ENCODE peak calls at places on chromosomes 5 and 9, in five cellular contexts. P, F, W, X and U are unnamed samples.

GRCh38 chr9:109793921-109794320 is 13.9 kb downstream of the PALM2AKAP2 start:
- DNase-seq in P (no peak), F (no peak), W (no peak), X (no peak), U (no peak)

GRCh38 chr5:176183321-176184074 is 54.7 kb upstream of the SIMC1 start:
- DNase-seq in P (no peak), F (no peak), W (no peak), X (no peak), U (no peak)

GRCh38 chr9:7228786-7229185 is 471.0 kb downstream of the KDM4C start:
- DNase-seq in P (no peak), F (no peak), W (no peak), X (no peak), U (no peak)

GRCh38 chr5:178229861-178230260 is 2.7 kb downstream of the PHYKPL start:
- DNase-seq in P (peak), F (no peak), W (no peak), X (no peak), U (peak)

GRCh38 chr9:88521308-88521707 is 13.7 kb upstream of the NXNL2 start:
- DNase-seq in P (peak), F (no peak), W (no peak), X (no peak), U (peak)

GRCh38 chr5:135222771-135223170 is 176.3 kb downstream of the MACROH2A1 start:
- DNase-seq in P (peak), F (no peak), W (peak), X (no peak), U (peak)

GRCh38 chr5:66840527-66841013 is 244.4 kb downstream of the MAST4 start:
- DNase-seq in P (no peak), F (peak), W (peak), X (peak), U (no peak)

GRCh38 chr5:139636975-139637408 is 11.2 kb upstream of the CXXC5 start:
- DNase-seq in P (no peak), F (peak), W (no peak), X (peak), U (no peak)

GRCh38 chr5:103624748-103625147 is 62.2 kb upstream of the NUDT12 start:
- DNase-seq in P (no peak), F (no peak), W (no peak), X (no peak), U (no peak)

GRCh38 chr9:107637421-107638420 is 148.2 kb upstream of the KLF4 start:
- DNase-seq in P (peak), F (no peak), W (no peak), X (peak), U (peak)

GRCh38 chr5:179608131-179608581 is 15.3 kb downstream of the HNRNPH1 start:
- DNase-seq in P (no peak), F (peak), W (no peak), X (peak), U (no peak)

GRCh38 chr5:5665225-5666075 is 243.0 kb downstream of the ICE1 start:
- DNase-seq in P (no peak), F (no peak), W (no peak), X (no peak), U (no peak)

GRCh38 chr9:112810696-112811490 is 60.3 kb downstream of the SNX30 start:
- DNase-seq in P (no peak), F (no peak), W (no peak), X (no peak), U (no peak)

GRCh38 chr9:109063765-109064164 is 50.5 kb upstream of the CTNNAL1 start:
- DNase-seq in P (no peak), F (no peak), W (no peak), X (no peak), U (no peak)

GRCh38 chr9:16526380-16526779 is 344.1 kb downstream of the BNC2 start:
- DNase-seq in P (no peak), F (no peak), W (no peak), X (no peak), U (no peak)

GRCh38 chr5:72467987-72468386 is 39.2 kb downstream of the ZNF366 start:
- DNase-seq in P (no peak), F (no peak), W (no peak), X (no peak), U (no peak)

GRCh38 chr5:170591055-170591454 is 87.2 kb downstream of the KCNIP1 start:
- DNase-seq in P (no peak), F (no peak), W (no peak), X (no peak), U (no peak)

GRCh38 chr5:143653256-143653655 is 158.7 kb upstream of the HMHB1 start:
- DNase-seq in P (no peak), F (no peak), W (no peak), X (peak), U (no peak)

GRCh38 chr5:133734916-133735315 is 122.6 kb upstream of the FSTL4 start:
- DNase-seq in P (no peak), F (no peak), W (no peak), X (peak), U (no peak)

GRCh38 chr5:172603425-172603824 is 37.6 kb upstream of the NEURL1B start:
- DNase-seq in P (no peak), F (no peak), W (no peak), X (no peak), U (no peak)

GRCh38 chr5:32586251-32586642 is 890 bp downstream of the SUB1 start:
- DNase-seq in P (no peak), F (no peak), W (no peak), X (no peak), U (no peak)

GRCh38 chr9:124284940-124285441 is 27.2 kb downstream of the NEK6 start:
- DNase-seq in P (no peak), F (no peak), W (no peak), X (no peak), U (no peak)

GRCh38 chr5:150339165-150339564 is 18.3 kb upstream of the TCOF1 start:
- DNase-seq in P (no peak), F (no peak), W (no peak), X (no peak), U (no peak)

GRCh38 chr5:111779260-111780254 is 22.6 kb upstream of the NREP start:
- DNase-seq in P (no peak), F (no peak), W (no peak), X (no peak), U (no peak)

GRCh38 chr5:39547548-39548154 is 122.9 kb upstream of the DAB2 start:
- DNase-seq in P (no peak), F (no peak), W (no peak), X (peak), U (no peak)

GRCh38 chr5:25393957-25394356 is 749.2 kb upstream of the CDH10 start:
- DNase-seq in P (no peak), F (no peak), W (no peak), X (no peak), U (no peak)

GRCh38 chr5:176513788-176514187 is 23.4 kb downstream of the RNF44 start:
- DNase-seq in P (no peak), F (no peak), W (no peak), X (no peak), U (no peak)

GRCh38 chr5:138466900-138467710 is 1.8 kb downstream of the EGR1 start:
- DNase-seq in P (peak), F (no peak), W (no peak), X (peak), U (peak)

GRCh38 chr5:17255471-17256016 is 38.1 kb downstream of the BASP1 start:
- DNase-seq in P (no peak), F (no peak), W (no peak), X (peak), U (no peak)

GRCh38 chr9:22922222-22922621 is 475.6 kb downstream of the DMRTA1 start:
- DNase-seq in P (no peak), F (no peak), W (no peak), X (peak), U (no peak)

GRCh38 chr5:43000198-43000840 is 39.8 kb downstream of the ANXA2R start:
- DNase-seq in P (no peak), F (no peak), W (no peak), X (no peak), U (no peak)

GRCh38 chr5:109740329-109740728 is 50.6 kb downstream of the MAN2A1 start:
- DNase-seq in P (no peak), F (no peak), W (no peak), X (peak), U (no peak)

GRCh38 chr9:96655198-96655851 is at the start of gene PRXL2C:
- DNase-seq in P (peak), F (peak), W (peak), X (peak), U (no peak)

GRCh38 chr5:44565872-44566271 is 176.7 kb upstream of the FGF10 start:
- DNase-seq in P (no peak), F (no peak), W (no peak), X (no peak), U (no peak)

GRCh38 chr5:17216176-17216973 is 1.1 kb upstream of the BASP1 start:
- DNase-seq in P (peak), F (peak), W (peak), X (peak), U (no peak)

GRCh38 chr5:160565376-160565775 is 143.7 kb downstream of the PTTG1 start:
- DNase-seq in P (no peak), F (no peak), W (no peak), X (no peak), U (no peak)

GRCh38 chr9:117887383-117887782 is 183.2 kb downstream of the TLR4 start:
- DNase-seq in P (no peak), F (no peak), W (no peak), X (no peak), U (no peak)

GRCh38 chr9:133236291-133237071 is 27.4 kb upstream of the OBP2B start:
- DNase-seq in P (peak), F (no peak), W (no peak), X (no peak), U (no peak)